ENCODE peak calls at places on chromosomes 5 and 9, in nine cellular contexts. Y, F, M, R, H, Q, L, I and U are unnamed samples.

GRCh38 chr5:54217826-54218503 is 92.4 kb downstream of the ARL15 start:
- DNase-seq in Y (peak), F (peak), M (no peak), R (no peak), H (peak), Q (no peak), L (no peak), I (no peak), U (no peak)

GRCh38 chr5:121870489-121870888 is 18.8 kb downstream of the FTMT start:
- DNase-seq in Y (no peak), F (peak), M (no peak), R (no peak), H (no peak), Q (no peak), L (no peak), I (no peak), U (no peak)

GRCh38 chr5:108409781-108410180 is 27.9 kb upstream of the FBXL17 start:
- DNase-seq in Y (no peak), F (no peak), M (no peak), R (no peak), H (no peak), Q (no peak), L (no peak), I (no peak), U (no peak)

GRCh38 chr9:94921072-94921471 is 194.6 kb downstream of the AOPEP start:
- DNase-seq in Y (peak), F (peak), M (no peak), R (no peak), H (peak), Q (peak), L (no peak), I (no peak), U (peak)

GRCh38 chr9:19408693-19409405 is at the start of gene ACER2:
- DNase-seq in Y (peak), F (peak), M (peak), R (peak), H (peak), Q (peak), L (peak), I (peak), U (peak)

GRCh38 chr9:127977877-127978647 is 2.7 kb downstream of the EEIG1 start:
- DNase-seq in Y (peak), F (peak), M (no peak), R (no peak), H (peak), Q (peak), L (no peak), I (peak), U (peak)

GRCh38 chr5:133846478-133847226 is 121.8 kb downstream of the C5orf15 start:
- DNase-seq in Y (no peak), F (no peak), M (no peak), R (no peak), H (no peak), Q (no peak), L (no peak), I (no peak), U (no peak)

GRCh38 chr5:61916621-61917620 is 389.1 kb upstream of the KIF2A start:
- DNase-seq in Y (no peak), F (no peak), M (no peak), R (no peak), H (no peak), Q (no peak), L (no peak), I (no peak), U (no peak)

GRCh38 chr9:21350787-21351186 is at the start of gene IFNA6:
- DNase-seq in Y (no peak), F (no peak), M (no peak), R (no peak), H (no peak), Q (no peak), L (no peak), I (no peak), U (no peak)

GRCh38 chr5:43191740-43192557 is at the start of gene NIM1K:
- DNase-seq in Y (peak), F (peak), M (peak), R (peak), H (peak), Q (peak), L (peak), I (peak), U (peak)

GRCh38 chr9:757246-757881 is 84.1 kb upstream of the DMRT1 start:
- DNase-seq in Y (peak), F (peak), M (no peak), R (no peak), H (peak), Q (no peak), L (no peak), I (no peak), U (peak)

GRCh38 chr9:118650407-118650806 is 718.8 kb downstream of the BRINP1 start:
- DNase-seq in Y (no peak), F (no peak), M (no peak), R (no peak), H (no peak), Q (no peak), L (no peak), I (no peak), U (no peak)

GRCh38 chr9:123062306-123063171 is 29.1 kb downstream of the GPR21 start:
- DNase-seq in Y (no peak), F (no peak), M (no peak), R (no peak), H (no peak), Q (no peak), L (no peak), I (no peak), U (no peak)

GRCh38 chr5:88674262-88675158 is 208.5 kb downstream of the MEF2C start:
- DNase-seq in Y (no peak), F (no peak), M (peak), R (no peak), H (peak), Q (peak), L (no peak), I (no peak), U (peak)

GRCh38 chr5:172577510-172577909 is 63.6 kb upstream of the NEURL1B start:
- DNase-seq in Y (no peak), F (no peak), M (no peak), R (no peak), H (no peak), Q (no peak), L (no peak), I (no peak), U (no peak)

GRCh38 chr9:17470449-17470848 is 108.4 kb upstream of the SH3GL2 start:
- DNase-seq in Y (no peak), F (no peak), M (no peak), R (no peak), H (no peak), Q (no peak), L (no peak), I (no peak), U (no peak)

GRCh38 chr9:12935714-12936113 is 160.9 kb downstream of the LURAP1L start:
- DNase-seq in Y (no peak), F (peak), M (no peak), R (no peak), H (no peak), Q (no peak), L (no peak), I (no peak), U (no peak)

GRCh38 chr9:89375181-89375760 is 57.0 kb downstream of the SECISBP2 start:
- DNase-seq in Y (no peak), F (no peak), M (no peak), R (no peak), H (no peak), Q (no peak), L (peak), I (no peak), U (no peak)

GRCh38 chr5:82785941-82786340 is 291.3 kb downstream of the TMEM167A start:
- DNase-seq in Y (no peak), F (no peak), M (no peak), R (no peak), H (no peak), Q (no peak), L (no peak), I (no peak), U (no peak)

GRCh38 chr9:78786794-78787193 is 489.9 kb downstream of the PSAT1 start:
- DNase-seq in Y (no peak), F (no peak), M (no peak), R (no peak), H (no peak), Q (no peak), L (no peak), I (no peak), U (no peak)

GRCh38 chr5:14900661-14901461 is 29.3 kb upstream of the ANKH start:
- DNase-seq in Y (no peak), F (peak), M (no peak), R (no peak), H (peak), Q (peak), L (no peak), I (peak), U (peak)

GRCh38 chr5:27328480-27328879 is 290.1 kb upstream of the CDH9 start:
- DNase-seq in Y (no peak), F (peak), M (no peak), R (no peak), H (no peak), Q (no peak), L (no peak), I (no peak), U (no peak)

GRCh38 chr5:178289438-178289837 is 56.8 kb upstream of the PHYKPL start:
- DNase-seq in Y (no peak), F (no peak), M (no peak), R (no peak), H (no peak), Q (peak), L (no peak), I (no peak), U (peak)

GRCh38 chr5:81779125-81779934 is 28.4 kb upstream of the SSBP2 start:
- DNase-seq in Y (peak), F (peak), M (peak), R (peak), H (peak), Q (peak), L (peak), I (peak), U (peak)
- H3K4me3 ChIP-seq in Y (peak), F (peak), M (peak), R (peak), H (no peak), Q (no peak), L (peak), I (peak), U (peak)

GRCh38 chr9:114384836-114385411 is 2.9 kb downstream of the AKNA start:
- DNase-seq in Y (no peak), F (no peak), M (no peak), R (no peak), H (no peak), Q (no peak), L (no peak), I (no peak), U (no peak)
- H3K4me3 ChIP-seq in Y (peak), F (no peak), M (peak), R (peak), H (no peak), Q (no peak), L (peak), I (peak), U (no peak)

GRCh38 chr9:114787781-114788498 is 17.9 kb downstream of the TNFSF15 start:
- DNase-seq in Y (no peak), F (no peak), M (no peak), R (no peak), H (no peak), Q (no peak), L (no peak), I (no peak), U (no peak)

GRCh38 chr9:114791312-114791711 is 14.5 kb downstream of the TNFSF15 start:
- DNase-seq in Y (no peak), F (no peak), M (no peak), R (no peak), H (no peak), Q (no peak), L (no peak), I (no peak), U (no peak)

GRCh38 chr9:114790521-114790920 is 15.3 kb downstream of the TNFSF15 start:
- DNase-seq in Y (no peak), F (no peak), M (no peak), R (no peak), H (no peak), Q (no peak), L (no peak), I (no peak), U (no peak)

GRCh38 chr9:114791736-114792135 is 14.1 kb downstream of the TNFSF15 start:
- DNase-seq in Y (no peak), F (no peak), M (no peak), R (no peak), H (no peak), Q (no peak), L (no peak), I (no peak), U (no peak)

DNA sequence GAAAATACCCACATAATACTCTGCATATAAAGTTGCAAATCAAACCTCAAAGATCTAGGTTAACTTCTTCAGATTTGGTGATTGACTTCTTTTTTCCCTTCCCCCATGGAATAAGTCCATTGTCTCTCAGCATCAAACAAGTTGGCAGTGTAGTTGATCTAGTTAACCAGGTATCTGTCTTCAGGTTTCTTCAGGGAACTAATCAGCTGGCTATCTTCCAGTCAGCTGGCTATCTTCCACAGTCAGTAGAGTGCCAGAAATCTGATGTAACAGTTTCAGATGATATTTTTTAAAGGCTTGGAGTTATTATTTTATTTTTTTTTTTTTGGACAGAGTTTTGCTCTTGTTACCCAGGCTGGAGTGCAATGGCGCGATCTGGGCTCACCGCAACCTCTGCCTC is 16.8 kb downstream of the TNFSF15 start:
- DNase-seq in Y (no peak), F (no peak), M (no peak), R (no peak), H (no peak), Q (no peak), L (no peak), I (no peak), U (no peak)
- H3K4me3 ChIP-seq in Y (no peak), F (no peak), M (no peak), R (no peak), H (no peak), Q (no peak), L (no peak), I (no peak), U (no peak)

GRCh38 chr5:84724683-84725082 is 340.0 kb upstream of the EDIL3 start:
- DNase-seq in Y (no peak), F (peak), M (no peak), R (no peak), H (no peak), Q (no peak), L (no peak), I (no peak), U (no peak)

GRCh38 chr5:84725946-84726570 is 341.4 kb upstream of the EDIL3 start:
- DNase-seq in Y (no peak), F (no peak), M (no peak), R (no peak), H (no peak), Q (no peak), L (no peak), I (no peak), U (no peak)

GRCh38 chr5:84727708-84728107 is 343.0 kb upstream of the EDIL3 start:
- DNase-seq in Y (no peak), F (no peak), M (no peak), R (no peak), H (no peak), Q (no peak), L (no peak), I (no peak), U (no peak)

GRCh38 chr5:84724181-84724580 is 339.5 kb upstream of the EDIL3 start:
- DNase-seq in Y (no peak), F (no peak), M (no peak), R (no peak), H (no peak), Q (no peak), L (no peak), I (no peak), U (no peak)

GRCh38 chr5:84729326-84729725 is 344.6 kb upstream of the EDIL3 start:
- DNase-seq in Y (no peak), F (peak), M (no peak), R (no peak), H (no peak), Q (no peak), L (no peak), I (no peak), U (no peak)
- H3K4me3 ChIP-seq in Y (no peak), F (no peak), M (no peak), R (no peak), H (no peak), Q (no peak), L (no peak), I (no peak), U (no peak)

GRCh38 chr9:133142657-133143592 is 20.8 kb downstream of the GBGT1 start:
- DNase-seq in Y (no peak), F (no peak), M (no peak), R (peak), H (peak), Q (peak), L (no peak), I (no peak), U (no peak)
- H3K4me3 ChIP-seq in Y (no peak), F (no peak), M (peak), R (no peak), H (no peak), Q (no peak), L (no peak), I (no peak), U (no peak)

GRCh38 chr9:37191403-37192089 is 71.2 kb downstream of the ZCCHC7 start:
- DNase-seq in Y (no peak), F (no peak), M (no peak), R (no peak), H (no peak), Q (no peak), L (no peak), I (no peak), U (no peak)
- H3K4me3 ChIP-seq in Y (no peak), F (no peak), M (no peak), R (no peak), H (no peak), Q (no peak), L (no peak), I (no peak), U (no peak)

DNA sequence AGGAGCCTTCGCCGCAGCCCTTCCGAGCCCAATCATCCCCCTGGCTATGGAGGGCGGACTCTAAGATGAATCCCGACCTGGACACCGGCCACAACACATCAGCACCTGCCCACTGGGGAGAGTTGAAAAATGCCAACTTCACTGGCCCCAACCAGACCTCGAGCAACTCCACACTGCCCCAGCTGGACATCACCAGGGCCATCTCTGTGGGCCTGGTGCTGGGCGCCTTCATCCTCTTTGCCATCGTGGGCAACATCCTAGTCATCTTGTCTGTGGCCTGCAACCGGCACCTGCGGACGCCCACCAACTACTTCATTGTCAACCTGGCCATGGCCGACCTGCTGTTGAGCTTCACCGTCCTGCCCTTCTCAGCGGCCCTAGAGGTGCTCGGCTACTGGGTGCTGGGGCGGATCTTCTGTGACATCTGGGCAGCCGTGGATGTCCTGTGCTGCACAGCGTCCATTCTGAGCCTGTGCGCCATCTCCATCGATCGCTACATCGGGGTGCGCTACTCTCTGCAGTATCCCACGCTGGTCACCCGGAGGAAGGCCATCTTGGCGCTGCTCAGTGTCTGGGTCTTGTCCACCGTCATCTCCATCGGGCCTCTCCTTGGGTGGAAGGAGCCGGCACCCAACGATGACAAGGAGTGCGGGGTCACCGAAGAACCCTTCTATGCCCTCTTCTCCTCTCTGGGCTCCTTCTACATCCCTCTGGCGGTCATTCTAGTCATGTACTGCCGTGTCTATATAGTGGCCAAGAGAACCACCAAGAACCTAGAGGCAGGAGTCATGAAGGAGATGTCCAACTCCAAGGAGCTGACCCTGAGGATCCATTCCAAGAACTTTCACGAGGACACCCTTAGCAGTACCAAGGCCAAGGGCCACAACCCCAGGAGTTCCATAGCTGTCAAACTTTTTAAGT is 819 bp downstream of the ADRA1B start:
- DNase-seq in Y (no peak), F (no peak), M (no peak), R (no peak), H (peak), Q (no peak), L (no peak), I (no peak), U (no peak)
- H3K4me3 ChIP-seq in Y (peak), F (peak), M (no peak), R (no peak), H (peak), Q (peak), L (peak), I (peak), U (peak)

DNA sequence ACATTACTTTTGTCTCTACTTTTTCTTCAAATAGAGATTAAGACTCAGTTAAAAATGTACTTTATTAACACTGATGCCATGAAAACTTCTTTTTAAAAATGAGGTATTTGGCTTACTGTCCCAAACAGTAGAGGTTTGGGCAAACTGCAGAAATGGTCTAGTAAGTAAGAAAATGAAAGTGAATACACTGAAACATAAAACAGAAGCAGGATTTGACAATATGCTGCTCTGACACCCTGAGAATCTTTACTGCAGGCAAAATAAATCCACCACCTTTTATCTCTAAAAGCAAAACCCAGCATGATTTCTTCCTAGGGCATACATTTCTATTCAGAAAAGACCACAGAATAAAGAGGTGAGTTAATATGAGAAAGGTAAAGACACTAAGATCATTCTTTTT is 86.2 kb downstream of the SLC38A9 start:
- DNase-seq in Y (no peak), F (no peak), M (no peak), R (no peak), H (no peak), Q (no peak), L (no peak), I (no peak), U (no peak)
- H3K4me3 ChIP-seq in Y (no peak), F (no peak), M (no peak), R (no peak), H (no peak), Q (no peak), L (no peak), I (no peak), U (no peak)